ENCODE peak calls at places on chromosomes 4 and X, in nine cellular contexts. B is glomerular endothelial cell; Z is endothelial cell; P is germinal center; J is NCI-H774; A is NCI-H345; O is HS-5; X is effector CD4-positive, alpha-beta T cell; W is IMR-90. M is an unnamed sample.

GRCh38 chrX:72621619-72622485 is 49.2 kb upstream of the HDAC8 start:
- DNase-seq in X (no peak), Z (no peak), B (no peak), A (no peak), O (peak), P (no peak), J (no peak), W (peak), M (no peak)

GRCh38 chr4:47050986-47051725 is 19.8 kb downstream of the GABRB1 start:
- DNase-seq in P (no peak), J (no peak), B (no peak), Z (no peak), W (no peak), A (no peak), O (no peak), X (no peak), M (no peak)

GRCh38 chr4:114057746-114058145 is 78.3 kb upstream of the ARSJ start:
- DNase-seq in B (no peak), W (no peak), J (no peak), X (no peak), A (no peak), Z (no peak), P (no peak), O (no peak), M (no peak)

GRCh38 chrX:17792842-17793241 is 55.5 kb downstream of the SCML1 start:
- DNase-seq in B (no peak), W (no peak), P (no peak), O (no peak), Z (no peak), X (no peak), J (no peak), A (no peak), M (no peak)

GRCh38 chr4:85107553-85107952 is 141.1 kb upstream of the WDFY3 start:
- DNase-seq in X (no peak), W (no peak), Z (no peak), J (no peak), P (no peak), O (no peak), A (no peak), B (no peak), M (no peak)

GRCh38 chr4:72378901-72379300 is 190.1 kb downstream of the ADAMTS3 start:
- DNase-seq in J (no peak), W (no peak), O (no peak), B (no peak), P (no peak), Z (no peak), X (no peak), A (no peak), M (no peak)

GRCh38 chrX:49220100-49220499 is 13.0 kb downstream of the CACNA1F start:
- DNase-seq in J (no peak), B (no peak), X (no peak), Z (no peak), A (no peak), O (no peak), W (no peak), P (no peak), M (no peak)

GRCh38 chr4:42954925-42955669 is 62.6 kb downstream of the GRXCR1 start:
- DNase-seq in O (no peak), W (no peak), B (no peak), J (no peak), A (no peak), X (no peak), Z (no peak), P (no peak), M (no peak)

GRCh38 chr4:84366932-84367331 is 132.2 kb downstream of the NKX6-1 start:
- DNase-seq in P (no peak), O (no peak), W (no peak), J (no peak), X (no peak), Z (no peak), B (no peak), A (no peak), M (no peak)